ENCODE peak calls at places on chromosome 11, in ten cellular contexts. One of them, this sample, is unnamed.

GRCh38 chr11:17839973-17840611 is 105.5 kb downstream of the KCNC1 start:
- DNase-seq in RWPE1: no peak
- DNase-seq in mesendoderm: no peak
- DNase-seq in SJSA1: no peak
- DNase-seq in pancreas: no peak
- DNase-seq in stomach: no peak
- DNase-seq in neuronal stem cell: no peak
- DNase-seq in A549: no peak
- DNase-seq in left lung: no peak
- DNase-seq in transverse colon: no peak
- DNase-seq in this sample: no peak

GRCh38 chr11:122807731-122808485 is 30.4 kb upstream of the CRTAM start:
- DNase-seq in RWPE1: no peak
- DNase-seq in mesendoderm: no peak
- DNase-seq in SJSA1: no peak
- DNase-seq in pancreas: no peak
- DNase-seq in stomach: no peak
- DNase-seq in neuronal stem cell: no peak
- DNase-seq in A549: no peak
- DNase-seq in left lung: no peak
- DNase-seq in transverse colon: no peak
- DNase-seq in this sample: no peak

GRCh38 chr11:129605815-129606214 is 209.8 kb upstream of the TMEM45B start:
- DNase-seq in RWPE1: no peak
- DNase-seq in mesendoderm: no peak
- DNase-seq in SJSA1: no peak
- DNase-seq in pancreas: no peak
- DNase-seq in stomach: no peak
- DNase-seq in neuronal stem cell: no peak
- DNase-seq in A549: no peak
- DNase-seq in left lung: no peak
- DNase-seq in transverse colon: no peak
- DNase-seq in this sample: no peak

GRCh38 chr11:100963375-100963774 is 166.2 kb downstream of the PGR start:
- DNase-seq in RWPE1: no peak
- DNase-seq in mesendoderm: no peak
- DNase-seq in SJSA1: no peak
- DNase-seq in pancreas: no peak
- DNase-seq in stomach: no peak
- DNase-seq in neuronal stem cell: no peak
- DNase-seq in A549: no peak
- DNase-seq in left lung: no peak
- DNase-seq in transverse colon: no peak
- DNase-seq in this sample: no peak

GRCh38 chr11:82995754-82996398 is 75.8 kb downstream of the RAB30 start:
- DNase-seq in RWPE1: no peak
- DNase-seq in mesendoderm: no peak
- DNase-seq in SJSA1: peak
- DNase-seq in pancreas: no peak
- DNase-seq in stomach: no peak
- DNase-seq in neuronal stem cell: no peak
- DNase-seq in A549: no peak
- DNase-seq in left lung: no peak
- DNase-seq in transverse colon: no peak
- DNase-seq in this sample: no peak

GRCh38 chr11:64933935-64934693 is 1.6 kb downstream of the GPHA2 start:
- DNase-seq in RWPE1: no peak
- DNase-seq in mesendoderm: no peak
- DNase-seq in SJSA1: no peak
- DNase-seq in pancreas: no peak
- DNase-seq in stomach: no peak
- DNase-seq in neuronal stem cell: no peak
- DNase-seq in A549: no peak
- DNase-seq in left lung: no peak
- DNase-seq in transverse colon: no peak
- DNase-seq in this sample: no peak

GRCh38 chr11:101063706-101064105 is 65.9 kb downstream of the PGR start:
- DNase-seq in RWPE1: no peak
- DNase-seq in mesendoderm: no peak
- DNase-seq in SJSA1: no peak
- DNase-seq in pancreas: no peak
- DNase-seq in stomach: no peak
- DNase-seq in neuronal stem cell: no peak
- DNase-seq in A549: no peak
- DNase-seq in left lung: no peak
- DNase-seq in transverse colon: no peak
- DNase-seq in this sample: no peak

GRCh38 chr11:63574856-63575602 is 11.8 kb upstream of the PLAAT2 start:
- DNase-seq in RWPE1: no peak
- DNase-seq in mesendoderm: no peak
- DNase-seq in SJSA1: no peak
- DNase-seq in pancreas: no peak
- DNase-seq in stomach: no peak
- DNase-seq in neuronal stem cell: no peak
- DNase-seq in A549: no peak
- DNase-seq in left lung: no peak
- DNase-seq in transverse colon: no peak
- DNase-seq in this sample: no peak

GRCh38 chr11:68325894-68326220 is 13.5 kb downstream of the LRP5 start:
- DNase-seq in RWPE1: no peak
- DNase-seq in mesendoderm: no peak
- DNase-seq in SJSA1: no peak
- DNase-seq in pancreas: no peak
- DNase-seq in stomach: no peak
- DNase-seq in neuronal stem cell: no peak
- DNase-seq in A549: no peak
- DNase-seq in left lung: no peak
- DNase-seq in transverse colon: no peak
- DNase-seq in this sample: no peak

GRCh38 chr11:67632982-67633755 is 3.4 kb upstream of the NUDT8 start:
- DNase-seq in RWPE1: no peak
- DNase-seq in mesendoderm: no peak
- DNase-seq in SJSA1: no peak
- DNase-seq in pancreas: peak
- DNase-seq in stomach: no peak
- DNase-seq in neuronal stem cell: no peak
- DNase-seq in A549: no peak
- DNase-seq in left lung: peak
- DNase-seq in transverse colon: no peak
- DNase-seq in this sample: peak

DNA sequence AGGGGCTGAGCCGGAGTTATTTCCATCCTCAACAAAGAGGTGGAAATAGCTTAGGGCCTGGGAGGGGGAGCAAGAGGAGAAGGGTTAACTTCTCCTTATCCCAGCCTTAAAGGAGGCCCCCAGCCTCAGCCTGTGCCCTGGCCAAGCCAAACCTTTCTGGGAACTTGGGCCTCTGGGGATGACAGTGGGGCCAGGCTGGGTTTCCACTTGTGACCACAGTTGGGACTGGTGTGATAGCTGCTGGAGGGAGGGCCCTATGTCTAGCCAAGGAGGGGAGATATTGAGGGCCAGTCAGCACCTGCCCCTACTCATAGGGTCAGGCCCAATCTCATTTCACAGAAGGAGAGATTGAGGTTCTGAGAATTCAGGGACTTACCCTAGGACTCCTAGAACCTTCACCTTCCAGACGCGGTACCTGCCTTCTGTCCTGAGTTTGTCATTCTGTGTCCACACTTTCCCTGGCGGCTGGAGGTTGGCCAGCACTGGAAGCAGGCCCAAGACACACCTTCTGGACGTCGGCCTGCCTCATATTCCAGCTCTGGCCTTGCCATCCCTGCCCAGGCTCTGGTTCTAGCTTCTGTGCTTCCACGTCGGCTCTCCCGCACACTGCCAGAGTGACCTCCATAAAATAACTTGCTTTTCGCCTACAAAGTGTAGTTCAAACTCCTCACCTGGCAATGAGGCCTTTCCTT is 3.1 kb downstream of the RELT start:
- DNase-seq in RWPE1: no peak
- DNase-seq in mesendoderm: no peak
- DNase-seq in SJSA1: no peak
- DNase-seq in pancreas: peak
- DNase-seq in stomach: peak
- DNase-seq in neuronal stem cell: no peak
- DNase-seq in A549: no peak
- DNase-seq in left lung: peak
- DNase-seq in transverse colon: peak
- DNase-seq in this sample: no peak
- H3K27ac ChIP-seq in RWPE1: peak
- H3K27ac ChIP-seq in mesendoderm: no peak
- H3K27ac ChIP-seq in SJSA1: no peak
- H3K27ac ChIP-seq in pancreas: no peak
- H3K27ac ChIP-seq in stomach: no peak
- H3K27ac ChIP-seq in neuronal stem cell: no peak
- H3K27ac ChIP-seq in A549: no peak
- H3K27ac ChIP-seq in left lung: peak
- H3K27ac ChIP-seq in transverse colon: no peak
- H3K27ac ChIP-seq in this sample: no peak

GRCh38 chr11:113771964-113772363 is 1.5 kb downstream of the ZW10 start:
- DNase-seq in RWPE1: no peak
- DNase-seq in mesendoderm: no peak
- DNase-seq in SJSA1: no peak
- DNase-seq in pancreas: no peak
- DNase-seq in stomach: no peak
- DNase-seq in neuronal stem cell: no peak
- DNase-seq in A549: no peak
- DNase-seq in left lung: no peak
- DNase-seq in transverse colon: no peak
- DNase-seq in this sample: no peak

GRCh38 chr11:113773092-113773415 is 438 bp downstream of the ZW10 start:
- DNase-seq in RWPE1: peak
- DNase-seq in mesendoderm: peak
- DNase-seq in SJSA1: no peak
- DNase-seq in pancreas: no peak
- DNase-seq in stomach: peak
- DNase-seq in neuronal stem cell: no peak
- DNase-seq in A549: peak
- DNase-seq in left lung: peak
- DNase-seq in transverse colon: peak
- DNase-seq in this sample: no peak

GRCh38 chr11:113773416-113774173 is at the start of gene ZW10:
- DNase-seq in RWPE1: peak
- DNase-seq in mesendoderm: peak
- DNase-seq in SJSA1: peak
- DNase-seq in pancreas: peak
- DNase-seq in stomach: peak
- DNase-seq in neuronal stem cell: peak
- DNase-seq in A549: peak
- DNase-seq in left lung: peak
- DNase-seq in transverse colon: peak
- DNase-seq in this sample: peak

GRCh38 chr11:113778111-113778910 is 1.3 kb upstream of the CLDN25 start:
- DNase-seq in RWPE1: peak
- DNase-seq in mesendoderm: no peak
- DNase-seq in SJSA1: no peak
- DNase-seq in pancreas: no peak
- DNase-seq in stomach: peak
- DNase-seq in neuronal stem cell: no peak
- DNase-seq in A549: no peak
- DNase-seq in left lung: no peak
- DNase-seq in transverse colon: no peak
- DNase-seq in this sample: no peak

GRCh38 chr11:113774174-113774503 is 647 bp upstream of the ZW10 start:
- DNase-seq in RWPE1: no peak
- DNase-seq in mesendoderm: no peak
- DNase-seq in SJSA1: no peak
- DNase-seq in pancreas: no peak
- DNase-seq in stomach: no peak
- DNase-seq in neuronal stem cell: no peak
- DNase-seq in A549: no peak
- DNase-seq in left lung: no peak
- DNase-seq in transverse colon: no peak
- DNase-seq in this sample: no peak
- H3K27ac ChIP-seq in RWPE1: no peak
- H3K27ac ChIP-seq in mesendoderm: no peak
- H3K27ac ChIP-seq in SJSA1: peak
- H3K27ac ChIP-seq in pancreas: peak
- H3K27ac ChIP-seq in stomach: peak
- H3K27ac ChIP-seq in neuronal stem cell: no peak
- H3K27ac ChIP-seq in A549: peak
- H3K27ac ChIP-seq in left lung: peak
- H3K27ac ChIP-seq in transverse colon: peak
- H3K27ac ChIP-seq in this sample: no peak

GRCh38 chr11:6693342-6694228 is 10.4 kb upstream of the MRPL17 start:
- DNase-seq in RWPE1: no peak
- DNase-seq in mesendoderm: no peak
- DNase-seq in SJSA1: peak
- DNase-seq in pancreas: no peak
- DNase-seq in stomach: no peak
- DNase-seq in neuronal stem cell: no peak
- DNase-seq in A549: no peak
- DNase-seq in left lung: no peak
- DNase-seq in transverse colon: no peak
- DNase-seq in this sample: peak
- H3K27ac ChIP-seq in RWPE1: no peak
- H3K27ac ChIP-seq in mesendoderm: no peak
- H3K27ac ChIP-seq in SJSA1: no peak
- H3K27ac ChIP-seq in pancreas: no peak
- H3K27ac ChIP-seq in stomach: no peak
- H3K27ac ChIP-seq in neuronal stem cell: no peak
- H3K27ac ChIP-seq in A549: no peak
- H3K27ac ChIP-seq in left lung: no peak
- H3K27ac ChIP-seq in transverse colon: no peak
- H3K27ac ChIP-seq in this sample: peak

GRCh38 chr11:110367571-110367970 is 62.2 kb upstream of the FDX1 start:
- DNase-seq in RWPE1: no peak
- DNase-seq in mesendoderm: no peak
- DNase-seq in SJSA1: no peak
- DNase-seq in pancreas: no peak
- DNase-seq in stomach: no peak
- DNase-seq in neuronal stem cell: no peak
- DNase-seq in A549: no peak
- DNase-seq in left lung: no peak
- DNase-seq in transverse colon: no peak
- DNase-seq in this sample: no peak

GRCh38 chr11:110366234-110366633 is 63.5 kb upstream of the FDX1 start:
- DNase-seq in RWPE1: peak
- DNase-seq in mesendoderm: no peak
- DNase-seq in SJSA1: peak
- DNase-seq in pancreas: peak
- DNase-seq in stomach: peak
- DNase-seq in neuronal stem cell: no peak
- DNase-seq in A549: no peak
- DNase-seq in left lung: peak
- DNase-seq in transverse colon: no peak
- DNase-seq in this sample: no peak

DNA sequence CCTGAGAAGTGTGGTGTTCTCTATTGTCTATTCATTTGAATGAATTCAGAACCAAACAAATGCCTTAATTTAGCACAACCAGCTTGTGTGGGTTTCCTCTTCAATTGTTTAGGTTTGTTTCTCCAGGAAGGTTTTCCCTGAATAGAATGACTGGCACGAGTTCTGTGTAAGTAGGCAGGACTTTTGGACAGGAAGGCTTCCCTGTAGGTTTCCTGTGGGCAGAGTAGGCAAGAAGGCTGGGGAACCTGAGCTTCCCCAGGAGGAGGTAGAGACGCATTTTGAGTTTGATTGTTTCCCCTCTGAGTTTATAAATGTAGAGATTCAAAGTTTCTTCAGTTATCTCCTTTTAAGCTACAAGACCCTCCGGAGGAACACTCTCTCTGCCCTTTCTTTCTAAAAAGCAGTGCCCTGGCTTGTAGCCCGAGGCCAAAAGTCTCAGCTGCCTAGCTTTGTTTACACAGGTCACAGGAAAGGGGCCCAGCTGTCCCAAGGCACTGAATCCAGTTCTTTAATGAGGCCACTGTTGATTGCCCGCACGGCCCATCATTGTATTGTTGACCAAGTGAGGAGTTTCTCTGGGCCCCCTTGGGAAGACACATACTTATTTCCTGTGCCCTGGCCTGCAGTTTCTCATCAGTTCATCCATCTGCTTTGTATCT is 66.6 kb upstream of the RDX start:
- DNase-seq in RWPE1: no peak
- DNase-seq in mesendoderm: peak
- DNase-seq in SJSA1: peak
- DNase-seq in pancreas: no peak
- DNase-seq in stomach: peak
- DNase-seq in neuronal stem cell: peak
- DNase-seq in A549: no peak
- DNase-seq in left lung: no peak
- DNase-seq in transverse colon: no peak
- DNase-seq in this sample: no peak
- H3K27ac ChIP-seq in RWPE1: no peak
- H3K27ac ChIP-seq in mesendoderm: peak
- H3K27ac ChIP-seq in SJSA1: peak
- H3K27ac ChIP-seq in pancreas: peak
- H3K27ac ChIP-seq in stomach: peak
- H3K27ac ChIP-seq in neuronal stem cell: peak
- H3K27ac ChIP-seq in A549: peak
- H3K27ac ChIP-seq in left lung: peak
- H3K27ac ChIP-seq in transverse colon: no peak
- H3K27ac ChIP-seq in this sample: no peak

This sample was measured in RWPE2.